ENCODE peak calls at places on chromosomes 4 and X, in ten cellular contexts. X, O, L, T, W, H, U, N, E and G are unnamed samples.

GRCh38 chr4:36046026-36046425 is 198.3 kb downstream of the ARAP2 start:
- DNase-seq in X (no peak), O (no peak), L (no peak), T (no peak), W (no peak), H (no peak), U (no peak), N (no peak), E (no peak), G (no peak)

GRCh38 chrX:31139966-31140365 is 68.1 kb upstream of the FTHL17 start:
- DNase-seq in X (peak; percentile 21), O (no peak), L (no peak), T (no peak), W (no peak), H (no peak), U (no peak), N (no peak), E (no peak), G (no peak)

GRCh38 chr4:154277164-154277563 is 214.4 kb downstream of the DCHS2 start:
- DNase-seq in X (peak; percentile 1), O (no peak), L (no peak), T (no peak), W (no peak), H (no peak), U (no peak), N (no peak), E (no peak), G (no peak)

GRCh38 chr4:89558147-89558546 is 250.5 kb upstream of the GPRIN3 start:
- DNase-seq in X (peak; percentile 34), O (no peak), L (no peak), T (peak; percentile 30), W (no peak), H (no peak), U (no peak), N (no peak), E (no peak), G (no peak)

GRCh38 chr4:148238086-148238485 is 204.1 kb downstream of the NR3C2 start:
- DNase-seq in X (no peak), O (no peak), L (peak; percentile 50), T (peak; percentile 58), W (no peak), H (no peak), U (no peak), N (no peak), E (no peak), G (no peak)

GRCh38 chr4:47510036-47510435 is 25.0 kb downstream of the ATP10D start:
- DNase-seq in X (no peak), O (no peak), L (no peak), T (no peak), W (no peak), H (no peak), U (no peak), N (no peak), E (no peak), G (no peak)

GRCh38 chr4:86564795-86565194 is 29.3 kb upstream of the PTPN13 start:
- DNase-seq in X (no peak), O (no peak), L (no peak), T (peak; percentile 11), W (no peak), H (no peak), U (no peak), N (no peak), E (no peak), G (no peak)

GRCh38 chrX:112341598-112341997 is 259.0 kb upstream of the TRPC5 start:
- DNase-seq in X (peak; percentile 2), O (no peak), L (peak; percentile 13), T (peak; percentile 54), W (no peak), H (no peak), U (no peak), N (no peak), E (peak; percentile 8), G (no peak)

GRCh38 chrX:17375631-17376380 is 806 bp downstream of the NHS start:
- DNase-seq in X (peak; percentile 33), O (no peak), L (peak; percentile 22), T (peak; percentile 20), W (no peak), H (peak; percentile 12), U (no peak), N (no peak), E (no peak), G (no peak)

GRCh38 chr4:116668190-116668589 is 417.2 kb downstream of the TRAM1L1 start:
- DNase-seq in X (no peak), O (no peak), L (no peak), T (no peak), W (no peak), H (no peak), U (no peak), N (no peak), E (no peak), G (no peak)

GRCh38 chr4:55543858-55544257 is 2.9 kb downstream of the CLOCK start:
- DNase-seq in X (no peak), O (no peak), L (peak; percentile 21), T (peak; percentile 43), W (no peak), H (no peak), U (no peak), N (no peak), E (no peak), G (no peak)

GRCh38 chr4:30837131-30837539 is 117.0 kb downstream of the PCDH7 start:
- DNase-seq in X (peak; percentile 41), O (no peak), L (peak; percentile 16), T (no peak), W (no peak), H (no peak), U (no peak), N (no peak), E (no peak), G (no peak)

GRCh38 chrX:19810370-19810769 is 77.0 kb downstream of the SH3KBP1 start:
- DNase-seq in X (peak; percentile 16), O (no peak), L (no peak), T (no peak), W (no peak), H (no peak), U (no peak), N (no peak), E (no peak), G (no peak)

GRCh38 chrX:2875798-2876399 is 47.2 kb downstream of the GYG2 start:
- DNase-seq in X (peak; percentile 27), O (no peak), L (peak; percentile 23), T (peak; percentile 19), W (no peak), H (no peak), U (no peak), N (no peak), E (no peak), G (no peak)

GRCh38 chr4:73885570-73886230 is 16.5 kb downstream of the CXCL1 start:
- DNase-seq in X (peak; percentile 69), O (no peak), L (no peak), T (peak; percentile 55), W (no peak), H (no peak), U (no peak), N (no peak), E (no peak), G (no peak)

GRCh38 chrX:39854772-39855747 is 242.7 kb downstream of the BCOR start:
- DNase-seq in X (no peak), O (no peak), L (no peak), T (no peak), W (peak; percentile 66), H (peak; percentile 53), U (no peak), N (no peak), E (no peak), G (peak; percentile 86)

GRCh38 chrX:85243761-85244410 is at the start of the genes SATL1 and ZNF711:
- DNase-seq in X (peak; percentile 43), O (no peak), L (peak; percentile 45), T (peak; percentile 18), W (no peak), H (peak; percentile 54), U (peak; percentile 93), N (peak; percentile 13), E (no peak), G (no peak)

GRCh38 chr4:21113496-21114213 is 413.4 kb downstream of the PACRGL start:
- DNase-seq in X (peak; percentile 88), O (no peak), L (peak; percentile 59), T (peak; percentile 45), W (no peak), H (no peak), U (no peak), N (no peak), E (no peak), G (no peak)

GRCh38 chr4:97978791-97979488 is 164.3 kb downstream of the STPG2 start:
- DNase-seq in X (no peak), O (no peak), L (no peak), T (no peak), W (no peak), H (no peak), U (no peak), N (no peak), E (no peak), G (no peak)

GRCh38 chr4:11729548-11729947 is 300.9 kb upstream of the HS3ST1 start:
- DNase-seq in X (peak; percentile 44), O (no peak), L (peak; percentile 56), T (peak; percentile 59), W (no peak), H (no peak), U (no peak), N (no peak), E (no peak), G (no peak)

GRCh38 chr4:141575884-141576283 is 60.5 kb upstream of the IL15 start:
- DNase-seq in X (no peak), O (no peak), L (no peak), T (peak; percentile 49), W (no peak), H (no peak), U (no peak), N (no peak), E (no peak), G (no peak)

GRCh38 chr4:16496501-16496900 is 270.2 kb upstream of the TAPT1 start:
- DNase-seq in X (peak; percentile 40), O (no peak), L (peak; percentile 58), T (peak; percentile 70), W (no peak), H (no peak), U (no peak), N (no peak), E (peak; percentile 33), G (no peak)